ENCODE peak calls at places on chromosomes 2 and 18, in ten cellular contexts. R is A549, Q is uterus, C is fibroblast of the aortic adventitia, Y is ascending aorta, Z is thyroid gland, U is WERI-Rb-1, O is choroid plexus epithelial cell, E is adrenal gland, T is GM23338. M is an unnamed sample.

GRCh38 chr2:223537100-223537499 is 65.1 kb downstream of the SCG2 start:
- DNase-seq in R (no peak), Q (no peak), C (peak), Y (no peak), Z (no peak), U (no peak), O (no peak), E (no peak), T (no peak), M (no peak)

GRCh38 chr2:85921659-85922058 is 32.9 kb upstream of the ST3GAL5 start:
- DNase-seq in R (no peak), Q (no peak), C (no peak), Y (no peak), Z (no peak), U (no peak), O (no peak), E (peak), T (no peak), M (no peak)

GRCh38 chr2:23904692-23905091 is 22.2 kb downstream of the ATAD2B start:
- DNase-seq in R (no peak), Q (no peak), C (peak), Y (no peak), Z (no peak), U (no peak), O (peak), E (no peak), T (no peak), M (peak)

GRCh38 chr2:127105656-127106456 is 1.1 kb downstream of the BIN1 start:
- DNase-seq in R (no peak), Q (peak), C (peak), Y (no peak), Z (peak), U (no peak), O (peak), E (peak), T (peak), M (peak)

GRCh38 chr2:191315365-191315752 is 70.2 kb downstream of the MYO1B start:
- DNase-seq in R (no peak), Q (no peak), C (no peak), Y (no peak), Z (no peak), U (no peak), O (no peak), E (no peak), T (no peak), M (no peak)

GRCh38 chr18:59631583-59632181 is 65.5 kb downstream of the CCBE1 start:
- DNase-seq in R (peak), Q (no peak), C (peak), Y (no peak), Z (no peak), U (peak), O (peak), E (no peak), T (peak), M (peak)

GRCh38 chr18:48800877-48801727 is 149.7 kb downstream of the SMAD7 start:
- DNase-seq in R (no peak), Q (peak), C (peak), Y (no peak), Z (peak), U (peak), O (no peak), E (peak), T (no peak), M (peak)

GRCh38 chr2:179435021-179435420 is 170.4 kb upstream of the SESTD1 start:
- DNase-seq in R (no peak), Q (no peak), C (no peak), Y (no peak), Z (no peak), U (no peak), O (no peak), E (no peak), T (no peak), M (no peak)

GRCh38 chr2:98580656-98581284 is 27.5 kb downstream of the COA5 start:
- DNase-seq in R (no peak), Q (no peak), C (no peak), Y (no peak), Z (no peak), U (no peak), O (no peak), E (peak), T (no peak), M (no peak)

GRCh38 chr2:223889133-223889769 is 51.9 kb upstream of the AP1S3 start:
- DNase-seq in R (no peak), Q (no peak), C (no peak), Y (no peak), Z (no peak), U (no peak), O (no peak), E (no peak), T (no peak), M (no peak)

GRCh38 chr2:43539991-43540860 is 55.6 kb downstream of the THADA start:
- DNase-seq in R (peak), Q (peak), C (peak), Y (peak), Z (peak), U (no peak), O (peak), E (peak), T (no peak), M (peak)

GRCh38 chr2:64866797-64867196 is 122.4 kb upstream of the SLC1A4 start:
- DNase-seq in R (peak), Q (peak), C (peak), Y (no peak), Z (no peak), U (no peak), O (peak), E (peak), T (no peak), M (peak)

GRCh38 chr2:50368361-50368760 is 663.6 kb downstream of the NRXN1 start:
- DNase-seq in R (no peak), Q (no peak), C (no peak), Y (no peak), Z (no peak), U (no peak), O (no peak), E (no peak), T (no peak), M (no peak)

GRCh38 chr2:47357475-47357874 is 45.5 kb upstream of the MSH2 start:
- DNase-seq in R (peak), Q (peak), C (peak), Y (no peak), Z (peak), U (no peak), O (peak), E (no peak), T (no peak), M (peak)

GRCh38 chr2:54979645-54980044 is 70.6 kb downstream of the RTN4 start:
- DNase-seq in R (no peak), Q (no peak), C (peak), Y (no peak), Z (peak), U (no peak), O (no peak), E (no peak), T (peak), M (no peak)

GRCh38 chr2:202599911-202600310 is 34.9 kb upstream of the FAM117B start:
- DNase-seq in R (no peak), Q (no peak), C (no peak), Y (no peak), Z (no peak), U (no peak), O (no peak), E (no peak), T (no peak), M (no peak)

GRCh38 chr2:133477614-133477990 is 90.7 kb downstream of the NCKAP5 start:
- DNase-seq in R (no peak), Q (no peak), C (peak), Y (no peak), Z (no peak), U (no peak), O (no peak), E (no peak), T (no peak), M (no peak)

GRCh38 chr2:29113027-29113686 is 2.1 kb upstream of the CLIP4 start:
- DNase-seq in R (no peak), Q (no peak), C (peak), Y (no peak), Z (no peak), U (no peak), O (peak), E (no peak), T (no peak), M (peak)

GRCh38 chr18:69109686-69110085 is 291.0 kb upstream of the DOK6 start:
- DNase-seq in R (no peak), Q (no peak), C (no peak), Y (no peak), Z (no peak), U (no peak), O (peak), E (no peak), T (no peak), M (peak)

GRCh38 chr2:212021947-212022346 is 516.7 kb downstream of the ERBB4 start:
- DNase-seq in R (peak), Q (no peak), C (peak), Y (no peak), Z (no peak), U (no peak), O (peak), E (no peak), T (no peak), M (peak)

GRCh38 chr2:241908686-241909420 is 39.3 kb downstream of the RTP5 start:
- DNase-seq in R (no peak), Q (no peak), C (no peak), Y (no peak), Z (no peak), U (no peak), O (no peak), E (peak), T (no peak), M (no peak)

GRCh38 chr2:64748561-64748960 is 94.8 kb upstream of the SERTAD2 start:
- DNase-seq in R (no peak), Q (no peak), C (peak), Y (no peak), Z (no peak), U (no peak), O (no peak), E (no peak), T (no peak), M (no peak)

GRCh38 chr2:112048887-112049286 is 6.2 kb upstream of the TMEM87B start:
- DNase-seq in R (peak), Q (no peak), C (peak), Y (no peak), Z (no peak), U (no peak), O (peak), E (no peak), T (peak), M (peak)

GRCh38 chr2:205751621-205752031 is 69.3 kb downstream of the NRP2 start:
- DNase-seq in R (peak), Q (no peak), C (no peak), Y (no peak), Z (no peak), U (no peak), O (no peak), E (no peak), T (no peak), M (no peak)

GRCh38 chr2:147524912-147525311 is 319.9 kb upstream of the ACVR2A start:
- DNase-seq in R (no peak), Q (no peak), C (no peak), Y (no peak), Z (no peak), U (no peak), O (no peak), E (no peak), T (no peak), M (no peak)

GRCh38 chr2:29174937-29175336 is 59.7 kb downstream of the CLIP4 start:
- DNase-seq in R (no peak), Q (no peak), C (no peak), Y (no peak), Z (no peak), U (peak), O (no peak), E (no peak), T (no peak), M (no peak)

GRCh38 chr2:152491139-152491472 is 156.1 kb downstream of the FMNL2 start:
- DNase-seq in R (no peak), Q (peak), C (no peak), Y (no peak), Z (no peak), U (no peak), O (no peak), E (peak), T (no peak), M (no peak)

GRCh38 chr2:201515573-201516246 is 64.2 kb downstream of the STRADB start:
- DNase-seq in R (no peak), Q (no peak), C (no peak), Y (no peak), Z (no peak), U (no peak), O (no peak), E (no peak), T (no peak), M (no peak)

DNA sequence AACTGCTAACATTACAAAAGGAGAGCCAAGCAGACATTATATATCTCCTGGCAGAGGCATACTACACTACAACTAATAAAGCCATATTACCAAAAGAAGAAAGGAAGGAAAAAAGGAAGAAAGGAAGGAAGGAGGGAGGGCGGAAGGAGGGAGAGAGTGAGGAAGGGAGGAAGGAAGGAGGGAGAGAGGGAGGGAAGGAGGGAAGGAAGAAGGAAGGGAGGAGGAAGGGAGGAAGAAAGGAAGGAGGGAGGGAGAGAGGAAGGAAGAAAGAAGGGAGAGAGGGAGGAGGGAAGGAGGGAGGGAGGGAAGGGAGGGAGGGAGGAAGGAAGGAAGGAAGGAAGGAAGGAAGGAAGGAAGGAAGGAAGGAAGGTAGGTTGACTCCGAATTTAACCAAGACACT is 133.4 kb downstream of the PDE11A start:
- DNase-seq in R (no peak), Q (no peak), C (no peak), Y (no peak), Z (no peak), U (no peak), O (no peak), E (no peak), T (no peak), M (no peak)
- TF ChIP-seq CTCF in R (no peak), Q (no peak), C (no peak), Y (no peak), Z (no peak), U (no peak), O (no peak), E (no peak), T (no peak), M (no peak)

GRCh38 chr18:22165603-22166069 is 3.8 kb upstream of the GATA6 start:
- DNase-seq in R (no peak), Q (no peak), C (no peak), Y (no peak), Z (no peak), U (no peak), O (no peak), E (no peak), T (no peak), M (no peak)
- H3K4me3 ChIP-seq in R (no peak), Q (peak), C (peak), Y (peak), Z (peak), U (no peak), O (peak), E (no peak), T (peak), M (no peak)

DNA sequence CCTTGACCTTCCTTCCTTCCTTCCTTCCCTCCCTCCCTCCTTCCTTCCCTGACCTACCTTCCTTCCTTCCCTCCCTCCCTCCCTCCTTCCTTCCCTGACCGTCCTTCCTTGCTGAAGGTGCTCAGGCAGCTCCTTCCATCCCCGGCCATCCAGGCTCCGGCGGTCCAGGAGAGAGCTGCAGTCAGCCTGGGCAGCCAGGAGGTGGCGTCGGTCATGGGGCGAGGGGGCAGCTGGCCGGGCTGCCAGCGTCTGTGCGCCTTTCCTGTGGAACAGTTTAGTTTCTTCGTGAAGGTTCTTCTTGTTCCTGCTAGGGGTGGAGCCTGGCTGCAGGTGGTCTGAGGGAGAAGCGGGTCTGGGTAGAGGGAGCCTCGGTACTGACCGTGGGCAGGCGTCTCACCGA is 15.7 kb downstream of the GPR35 start:
- DNase-seq in R (peak), Q (no peak), C (peak), Y (no peak), Z (peak), U (peak), O (peak), E (peak), T (peak), M (peak)
- TF ChIP-seq CTCF in R (peak), Q (no peak), C (peak), Y (no peak), Z (no peak), U (peak), O (peak), E (no peak), T (peak), M (peak)

GRCh38 chr2:181955010-181955409 is 30.6 kb upstream of the PPP1R1C start:
- DNase-seq in R (peak), Q (no peak), C (peak), Y (no peak), Z (no peak), U (no peak), O (peak), E (no peak), T (no peak), M (peak)
- H3K4me3 ChIP-seq in R (peak), Q (no peak), C (no peak), Y (no peak), Z (no peak), U (no peak), O (no peak), E (no peak), T (no peak), M (no peak)

GRCh38 chr2:217475101-217475500 is 527.7 kb downstream of the TNS1 start:
- DNase-seq in R (no peak), Q (no peak), C (no peak), Y (no peak), Z (no peak), U (no peak), O (peak), E (no peak), T (no peak), M (no peak)
- TF ChIP-seq CTCF in R (no peak), Q (no peak), C (no peak), Y (no peak), Z (no peak), U (no peak), O (no peak), E (no peak), T (no peak), M (no peak)

GRCh38 chr2:8837795-8838140 is 355 bp upstream of the KIDINS220 start:
- DNase-seq in R (no peak), Q (peak), C (no peak), Y (no peak), Z (no peak), U (no peak), O (no peak), E (no peak), T (peak), M (no peak)
- H3K4me3 ChIP-seq in R (peak), Q (peak), C (peak), Y (peak), Z (peak), U (no peak), O (no peak), E (no peak), T (peak), M (peak)

GRCh38 chr2:158313734-158314133 is 142.8 kb downstream of the CCDC148 start:
- DNase-seq in R (no peak), Q (no peak), C (no peak), Y (no peak), Z (no peak), U (no peak), O (no peak), E (no peak), T (no peak), M (no peak)
- TF ChIP-seq CTCF in R (no peak), Q (no peak), C (no peak), Y (no peak), Z (no peak), U (no peak), O (no peak), E (no peak), T (no peak), M (no peak)

GRCh38 chr2:232928564-232929302 is 58.7 kb downstream of the SNORC start:
- DNase-seq in R (no peak), Q (no peak), C (no peak), Y (no peak), Z (peak), U (no peak), O (no peak), E (no peak), T (peak), M (no peak)
- H3K4me3 ChIP-seq in R (peak), Q (peak), C (peak), Y (peak), Z (peak), U (no peak), O (peak), E (no peak), T (peak), M (no peak)